ENCODE peak calls at places on chromosomes 16 and 17, in seven cellular contexts. V is adrenal gland; A is mucosa of descending colon; U is ascending aorta; Z is fibroblast of pulmonary artery; J is fibroblast of lung; O is CD8-positive, alpha-beta T cell. I is an unnamed sample.

GRCh38 chr17:66255112-66255511 is 25.9 kb upstream of the APOH start:
- DNase-seq in O (no peak), J (peak; percentile 89), A (no peak), V (peak; percentile 31), Z (peak; percentile 90), U (no peak), I (peak; percentile 85)

GRCh38 chr16:23254338-23254737 is 47.8 kb upstream of the SCNN1B start:
- DNase-seq in A (no peak), V (no peak), O (no peak), Z (no peak), U (no peak), J (no peak), I (no peak)

GRCh38 chr16:87931504-87931903 is 4.8 kb downstream of the CA5A start:
- DNase-seq in U (no peak), Z (peak; percentile 92), A (no peak), V (no peak), J (no peak), O (no peak), I (peak; percentile 88)

GRCh38 chr17:63645775-63646491 is 23.7 kb downstream of the MAP3K3 start:
- DNase-seq in O (no peak), U (no peak), A (no peak), Z (no peak), V (no peak), J (no peak), I (no peak)

GRCh38 chr17:39651908-39652634 is 13.1 kb upstream of the TCAP start:
- DNase-seq in U (no peak), J (no peak), V (no peak), A (no peak), Z (no peak), O (no peak), I (no peak)

GRCh38 chr16:89122322-89122831 is 28.7 kb downstream of the ACSF3 start:
- DNase-seq in A (peak; percentile 80), U (no peak), V (no peak), J (no peak), O (peak; percentile 84), Z (no peak), I (no peak)

GRCh38 chr16:66342294-66342900 is 24.1 kb upstream of the CDH5 start:
- DNase-seq in V (no peak), Z (peak; percentile 39), J (no peak), O (no peak), U (no peak), A (no peak), I (peak; percentile 6)

GRCh38 chr17:35242158-35242804 is 591 bp upstream of the SLFN5 start:
- DNase-seq in U (peak; percentile 40), O (peak; percentile 89), V (peak; percentile 59), Z (peak; percentile 39), J (no peak), A (peak; percentile 88), I (no peak)

GRCh38 chr17:73782641-73783381 is 138.6 kb upstream of the SDK2 start:
- DNase-seq in V (no peak), Z (no peak), J (no peak), U (no peak), A (no peak), O (no peak), I (no peak)

GRCh38 chr16:73912850-73913249 is 383.8 kb upstream of the PSMD7 start:
- DNase-seq in Z (no peak), J (no peak), V (no peak), O (no peak), A (no peak), U (no peak), I (no peak)

GRCh38 chr17:67378444-67379250 is 1.6 kb downstream of the PITPNC1 start:
- DNase-seq in O (peak; percentile 89), Z (peak; percentile 86), A (peak; percentile 83), U (peak; percentile 13), V (peak; percentile 75), J (peak; percentile 74), I (peak; percentile 76)

DNA sequence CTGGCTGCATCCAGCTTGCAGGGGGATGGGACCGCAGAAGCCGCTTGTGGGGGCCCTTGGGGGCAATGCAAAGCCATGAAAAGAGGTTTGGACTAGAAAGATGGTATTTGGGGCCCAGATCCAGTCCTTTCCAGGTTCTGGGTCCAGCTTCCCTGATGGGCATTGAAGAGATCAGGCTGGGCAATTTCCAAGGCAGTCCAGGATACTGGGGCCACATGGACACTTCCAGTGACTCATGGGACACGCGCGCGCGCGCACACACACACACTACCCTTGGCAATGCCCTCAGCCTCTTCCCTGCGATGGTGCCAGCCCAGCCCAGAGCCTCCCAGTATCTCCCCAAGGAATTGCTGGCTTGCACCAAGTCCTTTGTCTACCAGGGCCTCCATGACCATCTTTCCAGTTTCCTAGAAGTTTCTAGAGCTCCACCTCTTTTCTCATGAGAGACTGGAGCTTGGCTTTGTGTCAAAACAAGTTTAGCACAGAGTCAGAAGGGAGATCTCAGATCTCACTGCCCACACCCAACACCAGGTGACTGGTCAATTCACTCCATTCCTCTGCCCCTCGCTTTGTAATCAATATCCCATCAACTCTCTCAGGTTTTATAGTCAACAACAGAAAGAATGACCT is 44.3 kb downstream of the WNT3 start:
- DNase-seq in V (no peak), A (no peak), Z (no peak), U (no peak), J (no peak), O (no peak), I (no peak)
- TF ChIP-seq CTCF in V (no peak), A (no peak), Z (no peak), U (no peak), J (no peak), O (no peak), I (no peak)

GRCh38 chr17:70139449-70139993 is 29.8 kb upstream of the KCNJ2 start:
- DNase-seq in V (no peak), U (no peak), A (no peak), Z (no peak), J (no peak), O (no peak), I (no peak)

GRCh38 chr17:70136131-70136530 is 33.2 kb upstream of the KCNJ2 start:
- DNase-seq in U (no peak), O (no peak), A (no peak), Z (no peak), J (no peak), V (no peak), I (no peak)

GRCh38 chr17:70138309-70138865 is 30.9 kb upstream of the KCNJ2 start:
- DNase-seq in A (no peak), Z (peak; percentile 14), V (no peak), O (no peak), U (no peak), J (no peak), I (peak; percentile 5)

GRCh38 chr17:70134777-70135176 is 34.6 kb upstream of the KCNJ2 start:
- DNase-seq in A (no peak), V (no peak), U (no peak), Z (no peak), J (no peak), O (no peak), I (no peak)

DNA sequence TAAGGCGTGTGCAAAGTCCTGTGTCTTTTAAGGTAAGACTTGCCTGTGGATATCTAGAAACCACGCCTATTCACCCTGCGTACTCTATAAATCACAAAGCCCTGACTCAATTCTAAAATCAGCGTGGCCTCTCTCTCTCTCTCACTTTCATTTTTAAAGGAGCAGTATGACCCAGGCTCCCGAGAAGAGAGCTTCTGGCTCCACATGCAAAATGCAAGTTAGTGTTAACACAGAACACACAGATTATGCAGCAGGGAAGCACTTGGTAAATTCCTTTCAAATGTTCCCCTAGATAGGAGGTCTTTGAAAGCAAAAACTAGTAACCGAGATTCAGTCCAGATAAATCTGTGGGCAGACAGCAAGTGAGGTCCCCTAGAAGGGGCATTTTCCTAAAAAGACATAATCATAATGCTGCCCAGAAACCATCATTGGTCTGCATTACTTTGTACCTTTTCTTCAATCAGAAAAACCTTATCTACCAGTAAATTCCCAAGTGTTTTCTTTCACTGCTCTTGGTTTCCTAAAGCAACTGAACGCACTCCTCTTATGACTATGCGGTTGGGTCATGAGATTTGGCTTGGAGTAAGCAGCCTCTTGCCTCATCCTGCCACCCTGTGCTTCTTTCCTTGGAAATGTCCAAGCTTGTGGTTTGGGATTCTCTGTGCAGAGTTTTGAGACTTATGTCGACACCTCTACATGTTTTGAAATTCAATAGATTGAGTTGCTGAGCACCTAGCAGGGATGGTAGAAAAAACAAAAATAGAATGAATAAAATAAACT is 31.7 kb upstream of the KCNJ2 start:
- DNase-seq in Z (peak; percentile 96), O (no peak), V (peak; percentile 53), U (no peak), J (peak; percentile 98), A (no peak), I (peak; percentile 98)
- H3K4me3 ChIP-seq in Z (peak overlapping the region; percentile 45), O (no peak overlapping the region), V (peak overlapping the region; percentile 54), U (peak overlapping the region; percentile 45), J (peak overlapping the region; percentile 42), A (no peak overlapping the region), I (peak overlapping the region; percentile 45)

DNA sequence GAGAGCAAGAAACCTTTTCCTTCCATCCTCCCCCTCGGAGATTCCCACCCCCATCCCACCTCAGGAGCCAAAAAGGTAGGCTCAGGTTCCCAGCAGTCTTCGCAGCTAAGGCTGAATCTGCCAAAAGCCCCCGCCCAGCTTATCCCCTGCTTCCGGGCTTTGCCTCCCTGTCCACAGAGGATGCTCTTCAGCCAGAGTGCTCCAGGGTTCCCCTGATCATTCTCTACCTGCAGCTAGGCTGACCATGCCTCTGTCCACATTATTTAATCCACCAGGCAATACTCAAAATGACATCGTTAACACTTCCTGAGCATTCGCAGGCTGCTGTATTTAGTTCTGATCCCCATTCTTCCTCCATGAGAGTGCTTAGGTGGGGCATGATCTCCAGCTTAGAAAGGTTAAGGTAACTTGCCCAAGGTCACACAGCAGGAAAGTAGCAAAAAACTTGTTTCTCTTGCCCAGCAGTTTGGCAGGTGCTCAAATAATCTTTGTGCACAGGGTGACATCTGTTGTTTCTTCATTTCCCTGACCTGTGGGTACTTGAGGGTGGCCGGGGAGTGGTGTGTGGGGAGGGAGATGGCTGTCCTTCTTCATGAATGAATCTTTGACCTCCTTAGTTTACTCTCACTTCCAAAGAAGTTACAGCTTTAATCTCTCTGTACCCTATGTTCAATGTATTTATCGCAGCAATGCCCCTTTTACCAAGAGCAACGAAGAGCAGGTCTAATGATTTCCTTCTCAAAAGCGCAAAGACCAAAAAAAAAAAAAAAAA is 880 bp upstream of the TBKBP1 start:
- DNase-seq in U (no peak), J (no peak), V (no peak), O (no peak), Z (no peak), A (no peak), I (peak; percentile 18)
- TF ChIP-seq CTCF in U (no peak), J (no peak), V (no peak), O (no peak), Z (no peak), A (no peak), I (no peak)

DNA sequence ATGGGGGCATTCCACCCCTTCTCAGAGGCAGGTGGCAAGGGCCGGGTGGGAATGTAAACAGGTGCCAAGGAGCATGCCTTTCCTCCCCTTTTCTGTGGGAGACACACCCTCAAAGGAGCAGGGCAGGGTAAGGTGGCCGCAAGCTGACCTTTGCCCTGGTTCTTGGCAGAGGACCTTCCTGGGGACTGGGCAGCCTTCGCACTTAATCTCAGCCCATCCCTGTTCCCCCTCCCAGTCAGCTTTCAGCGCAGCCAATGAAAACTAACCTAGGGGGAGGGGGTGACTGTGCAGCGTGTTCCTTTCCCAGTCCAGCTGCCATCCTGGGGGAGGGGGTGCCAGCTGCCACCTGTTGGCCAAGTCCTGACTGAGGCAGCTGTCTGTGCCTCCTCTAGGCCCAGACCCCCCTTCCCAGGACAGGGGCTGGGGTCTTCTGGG is 2.8 kb downstream of the TRAF4 start:
- DNase-seq in U (no peak), J (no peak), Z (no peak), V (no peak), A (peak; percentile 90), O (no peak), I (peak; percentile 20)
- H3K4me3 ChIP-seq in U (no peak overlapping the region), J (no peak overlapping the region), Z (peak overlapping the region; percentile 94), V (no peak overlapping the region), A (no peak overlapping the region), O (no peak overlapping the region), I (peak overlapping the region; percentile 92)